ENCODE peak calls at places on chromosome 15, in five cellular contexts. T, J, L, G and M are unnamed samples.

GRCh38 chr15:73844356-73844755 is 29.0 kb upstream of the TBC1D21 start:
- DNase-seq in T (peak), J (no peak), L (no peak), G (no peak), M (no peak)

GRCh38 chr15:32870240-32871033 is 152.6 kb downstream of the GREM1 start:
- DNase-seq in T (peak), J (no peak), L (no peak), G (no peak), M (no peak)

GRCh38 chr15:60733196-60733595 is 254.3 kb upstream of the ICE2 start:
- DNase-seq in T (no peak), J (no peak), L (no peak), G (no peak), M (no peak)

GRCh38 chr15:57662091-57662744 is 44.3 kb upstream of the POLR2M start:
- DNase-seq in T (no peak), J (no peak), L (no peak), G (no peak), M (no peak)

GRCh38 chr15:67189326-67190051 is 65.0 kb downstream of the AAGAB start:
- DNase-seq in T (no peak), J (no peak), L (no peak), G (no peak), M (no peak)

GRCh38 chr15:35495075-35495474 is 50.9 kb downstream of the DPH6 start:
- DNase-seq in T (no peak), J (peak), L (no peak), G (no peak), M (no peak)

GRCh38 chr15:84734794-84735479 is 13.5 kb upstream of the ZNF592 start:
- DNase-seq in T (peak), J (no peak), L (peak), G (peak), M (no peak)

GRCh38 chr15:62903437-62903836 is 139.1 kb upstream of the TPM1 start:
- DNase-seq in T (no peak), J (no peak), L (no peak), G (no peak), M (no peak)

GRCh38 chr15:70758790-70759462 is 4.4 kb downstream of the UACA start:
- DNase-seq in T (no peak), J (no peak), L (no peak), G (peak), M (no peak)

GRCh38 chr15:65177901-65178300 is 7.2 kb downstream of the CLPX start:
- DNase-seq in T (peak), J (no peak), L (no peak), G (no peak), M (no peak)

GRCh38 chr15:63539517-63539916 is 35.1 kb downstream of the USP3 start:
- DNase-seq in T (no peak), J (no peak), L (no peak), G (no peak), M (no peak)

GRCh38 chr15:101127503-101128076 is 124.3 kb downstream of the CHSY1 start:
- DNase-seq in T (peak), J (peak), L (peak), G (no peak), M (peak)

GRCh38 chr15:45903283-45903682 is 268.5 kb downstream of the SQOR start:
- DNase-seq in T (no peak), J (no peak), L (no peak), G (no peak), M (no peak)

GRCh38 chr15:101561584-101561906 is 72.0 kb upstream of the PCSK6 start:
- DNase-seq in T (no peak), J (no peak), L (no peak), G (no peak), M (no peak)

GRCh38 chr15:83248151-83248851 is 36.2 kb downstream of the BNC1 start:
- DNase-seq in T (peak), J (peak), L (no peak), G (peak), M (no peak)

GRCh38 chr15:64249842-64250575 is 87.2 kb upstream of the PPIB start:
- DNase-seq in T (peak), J (no peak), L (no peak), G (peak), M (no peak)

GRCh38 chr15:47620960-47621681 is 96.2 kb upstream of the SEMA6D start:
- DNase-seq in T (no peak), J (no peak), L (no peak), G (no peak), M (no peak)

GRCh38 chr15:100383302-100384107 is 41.7 kb upstream of the ADAMTS17 start:
- DNase-seq in T (peak), J (peak), L (no peak), G (peak), M (no peak)

GRCh38 chr15:40047413-40048154 is 8.6 kb upstream of the SRP14 start:
- DNase-seq in T (peak), J (no peak), L (peak), G (no peak), M (no peak)

GRCh38 chr15:45199136-45199810 is 11.5 kb upstream of the SHF start:
- DNase-seq in T (no peak), J (peak), L (no peak), G (peak), M (no peak)

GRCh38 chr15:69480932-69481331 is 28.3 kb downstream of the RPLP1 start:
- DNase-seq in T (peak), J (no peak), L (no peak), G (no peak), M (no peak)

GRCh38 chr15:74257105-74257504 is 21.0 kb downstream of the CCDC33 start:
- DNase-seq in T (no peak), J (peak), L (no peak), G (no peak), M (no peak)

GRCh38 chr15:80856809-80857377 is 77.7 kb downstream of the CEMIP start:
- DNase-seq in T (peak), J (no peak), L (no peak), G (no peak), M (peak)

GRCh38 chr15:48800245-48800644 is 10.6 kb downstream of the CEP152 start:
- DNase-seq in T (no peak), J (no peak), L (no peak), G (no peak), M (no peak)

GRCh38 chr15:69082556-69082955 is 68.1 kb downstream of the NOX5 start:
- DNase-seq in T (no peak), J (no peak), L (no peak), G (no peak), M (no peak)

GRCh38 chr15:88617790-88618189 is 3.4 kb upstream of the AEN start:
- DNase-seq in T (no peak), J (no peak), L (no peak), G (no peak), M (no peak)

GRCh38 chr15:83533548-83533947 is 86.4 kb downstream of the SH3GL3 start:
- DNase-seq in T (no peak), J (no peak), L (no peak), G (no peak), M (no peak)

GRCh38 chr15:80944818-80945217 is 44.8 kb downstream of the MESD start:
- DNase-seq in T (no peak), J (no peak), L (no peak), G (no peak), M (no peak)